ENCODE peak calls at places on chromosomes 3 and 15, in four cellular contexts. W, V, L and G are unnamed samples.

GRCh38 chr3:143002083-143002712 is 828 bp downstream of the U2SURP start:
- DNase-seq in L (peak; percentile 42), W (peak; percentile 47), V (no peak), G (no peak)

GRCh38 chr15:53716909-53717878 is 42.3 kb downstream of the WDR72 start:
- DNase-seq in W (peak; percentile 20), V (no peak), L (no peak), G (no peak)

GRCh38 chr3:113839551-113839950 is 963 bp downstream of the GRAMD1C start:
- DNase-seq in L (no peak), W (no peak), V (no peak), G (no peak)

GRCh38 chr3:193974147-193974546 is 161.8 kb upstream of the HES1 start:
- DNase-seq in V (no peak), W (no peak), L (no peak), G (no peak)

GRCh38 chr3:18111702-18112311 is 313.3 kb downstream of the SATB1 start:
- DNase-seq in V (peak; percentile 31), L (no peak), W (peak; percentile 5), G (no peak)

GRCh38 chr15:65101891-65102708 is 12.9 kb downstream of the UBAP1L start:
- DNase-seq in V (no peak), L (no peak), W (no peak), G (peak; percentile 66)

GRCh38 chr3:71069797-71070196 is 513.7 kb downstream of the FOXP1 start:
- DNase-seq in V (no peak), L (peak; percentile 43), W (peak; percentile 64), G (peak; percentile 57)

GRCh38 chr15:79887054-79887453 is 9.8 kb downstream of the MTHFS start:
- DNase-seq in L (no peak), W (no peak), V (no peak), G (no peak)

GRCh38 chr3:134753999-134754742 is 40.9 kb upstream of the EPHB1 start:
- DNase-seq in L (no peak), W (no peak), V (no peak), G (no peak)

GRCh38 chr3:45464336-45464809 is 76.0 kb downstream of the LARS2 start:
- DNase-seq in V (no peak), W (no peak), L (peak; percentile 73), G (peak; percentile 53)

GRCh38 chr15:94206463-94207167 is 24.7 kb upstream of the MCTP2 start:
- DNase-seq in W (no peak), L (no peak), V (no peak), G (no peak)

GRCh38 chr15:52786436-52787122 is 3.6 kb downstream of the ONECUT1 start:
- DNase-seq in W (peak; percentile 43), L (no peak), V (no peak), G (peak; percentile 54)

GRCh38 chr3:76664816-76665215 is 375.1 kb upstream of the ROBO2 start:
- DNase-seq in L (no peak), W (no peak), V (no peak), G (no peak)

GRCh38 chr3:65181397-65181871 is 493.6 kb upstream of the ADAMTS9 start:
- DNase-seq in V (no peak), W (no peak), L (no peak), G (no peak)
- TF ChIP-seq USF2 in V (no peak), W (no peak), L (no peak), G (no peak)

DNA sequence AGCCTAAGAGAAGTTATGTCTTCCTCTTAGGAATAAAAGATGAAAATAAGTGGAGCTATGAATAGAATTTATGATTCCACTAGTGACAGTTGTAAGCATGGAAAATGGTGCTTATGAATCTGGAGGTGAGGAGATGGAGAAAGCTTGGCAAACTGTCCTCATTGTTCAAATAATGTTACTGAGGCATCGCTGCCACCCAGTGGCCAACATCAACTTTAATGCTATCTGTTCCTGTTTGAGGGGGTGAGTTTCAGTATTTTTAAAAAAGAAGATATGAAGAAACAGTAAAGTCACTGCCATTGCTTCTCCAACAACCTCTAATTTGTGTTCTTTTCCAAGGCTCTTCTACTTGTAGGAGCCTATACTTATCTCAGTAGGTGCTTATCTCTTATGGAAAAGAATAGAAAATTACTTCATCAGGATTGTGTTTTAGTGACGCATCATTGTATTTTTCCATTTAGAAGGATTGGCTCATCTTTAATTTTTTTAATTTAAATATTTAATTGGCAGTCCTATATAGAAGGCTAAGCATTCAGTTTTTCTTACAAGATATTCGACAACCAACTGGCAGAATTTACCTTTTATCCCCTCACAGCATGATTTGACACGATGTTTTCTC is 260.4 kb upstream of the P2RY1 start:
- DNase-seq in L (peak; percentile 23), W (peak; percentile 26), V (peak; percentile 26), G (peak; percentile 47)
- TF ChIP-seq CBFB in L (no peak), W (no peak), V (no peak), G (no peak)

DNA sequence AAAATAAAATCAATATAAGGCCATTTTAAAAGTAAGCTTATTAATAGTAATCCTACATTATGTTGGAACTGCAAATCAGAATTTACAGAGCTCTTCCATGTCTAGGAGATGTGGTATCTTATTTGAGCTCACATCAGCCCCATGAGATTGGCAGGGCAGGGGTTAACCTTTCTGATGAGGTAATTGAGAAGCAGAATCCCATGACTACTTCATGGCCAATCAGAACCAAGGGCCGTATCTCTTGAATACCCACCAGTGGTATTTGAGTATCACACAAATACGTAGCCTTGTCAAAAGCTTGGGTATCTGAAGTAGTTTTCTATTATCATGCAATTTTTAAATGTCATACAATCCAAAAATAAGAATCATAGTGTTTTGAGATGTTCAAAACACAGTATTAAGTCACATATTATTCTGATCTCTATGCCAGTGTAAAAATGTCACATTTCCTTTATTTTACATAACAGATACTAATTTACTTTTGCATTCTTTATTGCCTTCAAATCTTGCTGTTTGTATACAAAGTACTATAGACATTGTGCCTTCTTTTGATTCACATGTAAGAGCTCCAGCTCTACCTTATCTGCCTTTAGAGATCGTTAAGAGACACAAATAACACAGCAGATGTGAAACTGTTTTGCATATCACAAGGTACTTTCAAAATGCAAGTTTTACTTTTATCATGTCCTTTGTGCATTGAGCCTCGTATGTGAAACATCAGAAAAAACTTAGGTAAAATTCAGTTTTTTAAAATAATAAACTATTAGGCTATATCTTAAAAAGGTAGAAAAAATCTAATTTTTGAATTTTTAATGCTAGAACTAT is 251.7 kb upstream of the GOLGA6L4 start:
- DNase-seq in L (no peak), V (no peak), W (no peak), G (no peak)
- TF ChIP-seq USF2 in L (no peak), V (no peak), W (no peak), G (no peak)

DNA sequence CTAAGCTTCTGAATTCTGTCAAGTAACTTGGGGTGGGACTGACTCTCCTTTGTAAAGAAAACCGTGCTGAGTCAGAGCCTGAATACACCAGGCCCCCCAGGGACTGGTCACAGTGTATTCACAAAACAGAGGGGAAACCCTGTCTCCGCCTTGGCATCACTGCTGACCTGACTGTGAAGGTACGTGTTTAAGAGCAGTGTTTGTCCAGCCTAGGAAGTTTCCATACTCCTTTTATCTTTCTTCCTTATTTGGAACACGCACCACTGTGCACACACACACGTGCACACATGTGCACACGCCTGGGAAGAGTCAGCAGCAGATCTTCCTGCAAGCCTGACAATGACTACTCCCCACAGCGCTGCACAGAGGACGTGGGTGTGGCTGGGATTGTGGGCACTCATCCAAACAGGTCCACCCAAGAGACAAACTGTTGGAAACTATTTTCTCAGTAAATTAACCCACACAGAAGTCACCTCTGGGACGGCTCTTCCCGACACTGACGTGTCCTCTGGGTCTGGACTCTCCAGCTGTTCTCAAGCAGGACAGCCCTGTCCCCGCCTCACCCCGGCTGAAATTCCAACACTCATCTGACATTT is 87.7 kb downstream of the ATP10A start:
- DNase-seq in W (peak; percentile 45), L (no peak), V (peak; percentile 40), G (no peak)
- TF ChIP-seq CBFB in W (no peak), L (no peak), V (no peak), G (no peak)

DNA sequence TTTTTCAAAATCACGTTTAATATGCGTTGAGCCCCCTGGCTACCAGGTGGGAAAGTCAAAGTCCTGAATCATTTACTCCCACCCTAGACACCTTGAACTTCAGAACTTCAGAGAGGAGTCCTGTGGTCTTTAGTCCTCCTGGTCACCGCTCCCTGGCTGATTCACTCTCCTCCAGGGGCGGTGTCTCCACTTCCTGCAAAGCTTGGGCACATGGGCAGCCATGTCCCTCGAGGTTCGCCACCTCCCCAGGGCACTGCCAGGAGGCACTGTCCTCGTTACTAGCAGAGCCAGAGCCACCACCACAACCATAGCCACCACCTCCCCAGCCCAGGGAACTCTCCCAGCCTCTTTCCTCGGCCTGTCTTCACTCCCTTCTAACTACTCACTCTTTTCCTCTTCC is 31.0 kb downstream of the LOXL1 start:
- DNase-seq in W (no peak), V (no peak), L (no peak), G (no peak)
- TF ChIP-seq USF2 in W (no peak), V (no peak), L (no peak), G (no peak)

GRCh38 chr15:40906947-40907802 is 12.9 kb downstream of the VPS18 start:
- DNase-seq in L (no peak), W (no peak), V (no peak), G (no peak)
- TF ChIP-seq CBFB in L (no peak), W (no peak), V (no peak), G (no peak)